ENCODE peak calls at places on chromosome 21, in four cellular contexts. One of them, this sample, is unnamed.

GRCh38 chr21:32525282-32525681 is 60.0 kb downstream of the TCP10L start:
- DNase-seq in bronchial epithelial cell: no peak
- DNase-seq in GM23338: peak
- DNase-seq in endodermal cell: peak
- DNase-seq in this sample: no peak

GRCh38 chr21:46619846-46620245 is 15.0 kb upstream of the S100B start:
- DNase-seq in bronchial epithelial cell: no peak
- DNase-seq in GM23338: no peak
- DNase-seq in endodermal cell: no peak
- DNase-seq in this sample: no peak

GRCh38 chr21:27164208-27165172 is 197.6 kb upstream of the ADAMTS5 start:
- DNase-seq in bronchial epithelial cell: peak
- DNase-seq in GM23338: no peak
- DNase-seq in endodermal cell: no peak
- DNase-seq in this sample: peak

GRCh38 chr21:44872568-44873355 is 728 bp downstream of the PTTG1IP start:
- DNase-seq in GM23338: peak
- DNase-seq in bronchial epithelial cell: no peak
- DNase-seq in endodermal cell: peak
- DNase-seq in this sample: peak

GRCh38 chr21:41207401-41208388 is 39.7 kb downstream of the BACE2 start:
- DNase-seq in bronchial epithelial cell: peak
- DNase-seq in GM23338: no peak
- DNase-seq in endodermal cell: no peak
- DNase-seq in this sample: peak

GRCh38 chr21:32645261-32646182 is 33.3 kb upstream of the CFAP298 start:
- DNase-seq in GM23338: peak
- DNase-seq in bronchial epithelial cell: no peak
- DNase-seq in endodermal cell: peak
- DNase-seq in this sample: no peak

GRCh38 chr21:40047993-40048730 is 180.9 kb downstream of the PCP4 start:
- DNase-seq in bronchial epithelial cell: peak
- DNase-seq in endodermal cell: no peak
- DNase-seq in GM23338: no peak
- DNase-seq in this sample: peak

GRCh38 chr21:34147835-34148804 is 74.7 kb downstream of the MRPS6 start:
- DNase-seq in endodermal cell: no peak
- DNase-seq in bronchial epithelial cell: no peak
- DNase-seq in GM23338: no peak
- DNase-seq in this sample: no peak

GRCh38 chr21:46048926-46049889 is 48.7 kb upstream of the COL6A2 start:
- DNase-seq in GM23338: peak
- DNase-seq in bronchial epithelial cell: no peak
- DNase-seq in endodermal cell: no peak
- DNase-seq in this sample: peak

GRCh38 chr21:26846036-26846931 is 1.1 kb upstream of the ADAMTS1 start:
- DNase-seq in bronchial epithelial cell: peak
- DNase-seq in GM23338: peak
- DNase-seq in endodermal cell: peak
- DNase-seq in this sample: peak

GRCh38 chr21:45450741-45451740 is 46.1 kb downstream of the COL18A1 start:
- DNase-seq in GM23338: no peak
- DNase-seq in bronchial epithelial cell: no peak
- DNase-seq in endodermal cell: no peak
- DNase-seq in this sample: no peak

GRCh38 chr21:44871576-44872265 is 1.8 kb downstream of the PTTG1IP start:
- DNase-seq in GM23338: no peak
- DNase-seq in bronchial epithelial cell: peak
- DNase-seq in endodermal cell: no peak
- DNase-seq in this sample: peak

GRCh38 chr21:13937236-13937635 is 273.5 kb downstream of the LIPI start:
- DNase-seq in GM23338: no peak
- DNase-seq in endodermal cell: no peak
- DNase-seq in bronchial epithelial cell: no peak
- DNase-seq in this sample: no peak

GRCh38 chr21:37380349-37381323 is 14.1 kb downstream of the DYRK1A start:
- DNase-seq in endodermal cell: no peak
- DNase-seq in bronchial epithelial cell: peak
- DNase-seq in GM23338: peak
- DNase-seq in this sample: peak

GRCh38 chr21:45983981-45984551 is 2.5 kb downstream of the COL6A1 start:
- DNase-seq in GM23338: no peak
- DNase-seq in bronchial epithelial cell: no peak
- DNase-seq in endodermal cell: no peak
- DNase-seq in this sample: no peak

GRCh38 chr21:45220106-45220505 is 67.6 kb downstream of the POFUT2 start:
- DNase-seq in GM23338: no peak
- DNase-seq in bronchial epithelial cell: peak
- DNase-seq in endodermal cell: no peak
- DNase-seq in this sample: peak

GRCh38 chr21:46323227-46323709 is 402 bp downstream of the C21orf58 start:
- DNase-seq in bronchial epithelial cell: no peak
- DNase-seq in GM23338: peak
- DNase-seq in endodermal cell: peak
- DNase-seq in this sample: peak

GRCh38 chr21:44957901-44958451 is 18.1 kb downstream of the SLX9 start:
- DNase-seq in GM23338: no peak
- DNase-seq in endodermal cell: no peak
- DNase-seq in bronchial epithelial cell: no peak
- DNase-seq in this sample: no peak

GRCh38 chr21:25568230-25568629 is 39.1 kb downstream of the MRPL39 start:
- DNase-seq in GM23338: peak
- DNase-seq in bronchial epithelial cell: no peak
- DNase-seq in endodermal cell: peak
- DNase-seq in this sample: no peak

GRCh38 chr21:25732091-25732760 is 2.5 kb downstream of the ATP5PF start:
- DNase-seq in bronchial epithelial cell: peak
- DNase-seq in GM23338: no peak
- DNase-seq in endodermal cell: no peak
- DNase-seq in this sample: peak

GRCh38 chr21:16055012-16055411 is 325.2 kb downstream of the USP25 start:
- DNase-seq in bronchial epithelial cell: no peak
- DNase-seq in endodermal cell: no peak
- DNase-seq in GM23338: no peak
- DNase-seq in this sample: no peak

GRCh38 chr21:45747802-45748445 is 104.4 kb downstream of the PCBP3 start:
- DNase-seq in endodermal cell: no peak
- DNase-seq in bronchial epithelial cell: peak
- DNase-seq in GM23338: peak
- DNase-seq in this sample: peak

GRCh38 chr21:33871171-33871570 is 44.4 kb downstream of the ATP5PO start:
- DNase-seq in bronchial epithelial cell: no peak
- DNase-seq in endodermal cell: no peak
- DNase-seq in GM23338: no peak
- DNase-seq in this sample: no peak

GRCh38 chr21:27298465-27298864 is 331.6 kb upstream of the ADAMTS5 start:
- DNase-seq in GM23338: no peak
- DNase-seq in endodermal cell: no peak
- DNase-seq in bronchial epithelial cell: no peak
- DNase-seq in this sample: no peak

GRCh38 chr21:40269239-40269638 is 402.0 kb downstream of the PCP4 start:
- DNase-seq in endodermal cell: no peak
- DNase-seq in GM23338: no peak
- DNase-seq in bronchial epithelial cell: no peak
- DNase-seq in this sample: no peak

GRCh38 chr21:25791321-25791720 is 56.5 kb downstream of the GABPA start:
- DNase-seq in bronchial epithelial cell: no peak
- DNase-seq in GM23338: peak
- DNase-seq in endodermal cell: no peak
- DNase-seq in this sample: no peak

GRCh38 chr21:46182548-46183336 is 1.5 kb downstream of the SPATC1L start:
- DNase-seq in endodermal cell: peak
- DNase-seq in GM23338: peak
- DNase-seq in bronchial epithelial cell: no peak
- DNase-seq in this sample: no peak

GRCh38 chr21:15730484-15731242 is 881 bp downstream of the USP25 start:
- DNase-seq in bronchial epithelial cell: no peak
- DNase-seq in GM23338: peak
- DNase-seq in endodermal cell: no peak
- DNase-seq in this sample: peak

DNA sequence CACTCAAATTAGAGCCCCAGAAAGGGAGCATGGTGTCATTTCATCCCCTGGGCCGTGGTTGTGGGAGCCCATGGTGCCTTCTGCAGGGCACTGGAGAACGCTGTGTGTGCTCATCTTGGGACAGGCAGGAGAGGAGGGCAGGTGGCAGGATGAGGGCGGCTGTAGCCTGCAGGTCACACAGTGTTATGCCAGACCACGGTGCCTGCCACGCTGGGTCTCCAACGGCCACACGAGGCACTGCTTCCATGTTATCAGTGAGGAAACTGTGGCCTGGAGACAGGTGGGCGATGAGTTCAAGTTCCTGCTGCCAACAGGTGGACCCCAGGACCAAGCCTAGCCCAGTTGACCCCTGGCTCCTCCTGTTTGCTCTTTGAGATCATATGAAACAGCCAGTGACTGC is 21.0 kb downstream of the ABCG1 start:
- DNase-seq in bronchial epithelial cell: no peak
- DNase-seq in endodermal cell: peak
- DNase-seq in GM23338: no peak
- DNase-seq in this sample: no peak
- TF ChIP-seq CTCF in bronchial epithelial cell: no peak
- TF ChIP-seq CTCF in endodermal cell: peak
- TF ChIP-seq CTCF in GM23338: no peak
- TF ChIP-seq CTCF in this sample: no peak

GRCh38 chr21:42678618-42679295 is 25.3 kb downstream of the PDE9A start:
- DNase-seq in bronchial epithelial cell: no peak
- DNase-seq in GM23338: no peak
- DNase-seq in endodermal cell: no peak
- DNase-seq in this sample: no peak

GRCh38 chr21:42679319-42679981 is 26.0 kb downstream of the PDE9A start:
- DNase-seq in bronchial epithelial cell: no peak
- DNase-seq in endodermal cell: peak
- DNase-seq in GM23338: peak
- DNase-seq in this sample: no peak

GRCh38 chr21:42678118-42678430 is 24.7 kb downstream of the PDE9A start:
- DNase-seq in GM23338: no peak
- DNase-seq in endodermal cell: no peak
- DNase-seq in bronchial epithelial cell: no peak
- DNase-seq in this sample: no peak

GRCh38 chr21:42676799-42677198 is 23.4 kb downstream of the PDE9A start:
- DNase-seq in bronchial epithelial cell: no peak
- DNase-seq in endodermal cell: no peak
- DNase-seq in GM23338: no peak
- DNase-seq in this sample: no peak

DNA sequence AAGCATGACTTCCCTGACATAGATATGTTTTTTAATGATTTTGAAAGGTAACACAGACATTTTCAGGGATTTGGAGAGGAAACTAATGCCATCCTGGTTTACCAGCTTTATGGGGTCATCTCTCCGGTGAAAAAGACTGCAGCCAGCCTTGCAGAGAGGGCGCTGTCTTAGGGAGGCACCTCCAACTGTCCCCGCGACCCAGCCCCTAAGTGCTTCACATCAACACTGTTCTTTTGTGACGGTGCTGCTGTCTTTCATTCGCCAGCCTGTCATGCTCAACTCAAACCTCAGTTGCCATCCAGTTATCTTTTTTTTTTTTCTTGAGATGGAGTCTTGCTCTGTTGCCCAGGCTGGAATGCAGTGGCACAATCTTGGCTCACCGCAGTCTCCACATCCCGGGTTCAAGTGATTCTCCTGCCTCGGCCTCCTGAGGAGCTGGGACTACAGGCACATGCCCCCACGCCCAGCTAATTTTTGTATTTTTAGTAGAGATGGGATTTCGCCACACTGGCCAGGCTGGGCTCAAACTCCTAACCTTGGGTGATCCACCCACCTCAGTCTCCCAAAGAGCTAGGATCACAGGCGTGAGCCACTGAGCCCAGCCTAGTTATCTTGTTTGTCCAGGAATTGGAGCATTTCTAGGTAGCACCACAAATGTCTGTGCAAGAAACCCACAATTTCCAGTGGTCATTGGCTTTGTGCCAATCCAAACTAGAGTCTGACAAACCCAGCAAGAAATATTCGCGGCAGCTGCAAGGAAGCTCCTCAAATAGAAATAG is 24.1 kb downstream of the PDE9A start:
- DNase-seq in GM23338: no peak
- DNase-seq in endodermal cell: no peak
- DNase-seq in bronchial epithelial cell: peak
- DNase-seq in this sample: peak
- H3K4me3 ChIP-seq in GM23338: no peak
- H3K4me3 ChIP-seq in endodermal cell: no peak
- H3K4me3 ChIP-seq in bronchial epithelial cell: no peak
- H3K4me3 ChIP-seq in this sample: no peak

GRCh38 chr21:19321688-19322087 is 918.1 kb upstream of the TMPRSS15 start:
- DNase-seq in GM23338: peak
- DNase-seq in endodermal cell: no peak
- DNase-seq in bronchial epithelial cell: no peak
- DNase-seq in this sample: no peak

GRCh38 chr21:19326581-19327319 is 923.2 kb upstream of the TMPRSS15 start:
- DNase-seq in endodermal cell: no peak
- DNase-seq in GM23338: no peak
- DNase-seq in bronchial epithelial cell: no peak
- DNase-seq in this sample: no peak

GRCh38 chr21:19322360-19322759 is 918.8 kb upstream of the TMPRSS15 start:
- DNase-seq in GM23338: peak
- DNase-seq in bronchial epithelial cell: no peak
- DNase-seq in endodermal cell: no peak
- DNase-seq in this sample: no peak
- TF ChIP-seq CTCF in GM23338: peak
- TF ChIP-seq CTCF in bronchial epithelial cell: no peak
- TF ChIP-seq CTCF in endodermal cell: peak
- TF ChIP-seq CTCF in this sample: no peak

GRCh38 chr21:43312751-43313169 is 114.2 kb downstream of the SIK1 start:
- DNase-seq in GM23338: peak
- DNase-seq in bronchial epithelial cell: no peak
- DNase-seq in endodermal cell: peak
- DNase-seq in this sample: no peak
- H3K4me3 ChIP-seq in GM23338: peak
- H3K4me3 ChIP-seq in bronchial epithelial cell: no peak
- H3K4me3 ChIP-seq in endodermal cell: no peak
- H3K4me3 ChIP-seq in this sample: no peak

GRCh38 chr21:30463713-30464112 is 16.5 kb downstream of the KRTAP19-1 start:
- DNase-seq in GM23338: peak
- DNase-seq in bronchial epithelial cell: peak
- DNase-seq in endodermal cell: peak
- DNase-seq in this sample: peak
- TF ChIP-seq CTCF in GM23338: peak
- TF ChIP-seq CTCF in bronchial epithelial cell: peak
- TF ChIP-seq CTCF in endodermal cell: peak
- TF ChIP-seq CTCF in this sample: peak

GRCh38 chr21:38986460-38987395 is 181.0 kb downstream of the ETS2 start:
- DNase-seq in GM23338: no peak
- DNase-seq in bronchial epithelial cell: no peak
- DNase-seq in endodermal cell: no peak
- DNase-seq in this sample: no peak
- H3K4me3 ChIP-seq in GM23338: no peak
- H3K4me3 ChIP-seq in bronchial epithelial cell: no peak
- H3K4me3 ChIP-seq in endodermal cell: no peak
- H3K4me3 ChIP-seq in this sample: no peak

GRCh38 chr21:17554619-17555472 is 42.0 kb downstream of the CXADR start:
- DNase-seq in GM23338: peak
- DNase-seq in endodermal cell: no peak
- DNase-seq in bronchial epithelial cell: no peak
- DNase-seq in this sample: peak
- TF ChIP-seq CTCF in GM23338: peak
- TF ChIP-seq CTCF in endodermal cell: peak
- TF ChIP-seq CTCF in bronchial epithelial cell: peak
- TF ChIP-seq CTCF in this sample: peak

GRCh38 chr21:36149788-36150187 is 6.8 kb upstream of the DOP1B start:
- DNase-seq in GM23338: no peak
- DNase-seq in endodermal cell: no peak
- DNase-seq in bronchial epithelial cell: no peak
- DNase-seq in this sample: no peak
- H3K4me3 ChIP-seq in GM23338: no peak
- H3K4me3 ChIP-seq in endodermal cell: no peak
- H3K4me3 ChIP-seq in bronchial epithelial cell: no peak
- H3K4me3 ChIP-seq in this sample: no peak

This sample was measured in epithelial cell of esophagus.